ENCODE peak calls at places on chromosomes 5 and 9, in four cellular contexts. U, Q, A and H are unnamed samples.

GRCh38 chr5:32964246-32964645 is 253.1 kb downstream of the NPR3 start:
- DNase-seq in Q (no peak), A (no peak), U (no peak), H (no peak)

GRCh38 chr5:178247481-178248456 is 15.2 kb upstream of the PHYKPL start:
- DNase-seq in Q (no peak), U (no peak), A (no peak), H (no peak)

GRCh38 chr5:145936401-145937131 is at the start of gene SH3RF2:
- DNase-seq in A (peak; percentile 36), U (no peak), Q (peak; percentile 83), H (peak; percentile 7)

GRCh38 chr9:91089405-91090131 is 272.1 kb downstream of the AUH start:
- DNase-seq in Q (no peak), A (no peak), U (no peak), H (no peak)

GRCh38 chr9:75197521-75197920 is 109.2 kb downstream of the OSTF1 start:
- DNase-seq in U (no peak), A (no peak), Q (no peak), H (no peak)

GRCh38 chr9:13575558-13575957 is 296.1 kb upstream of the MPDZ start:
- DNase-seq in A (no peak), U (no peak), Q (no peak), H (no peak)

GRCh38 chr5:180315762-180316212 is 23.9 kb upstream of the MAPK9 start:
- DNase-seq in Q (peak; percentile 69), U (peak; percentile 77), A (no peak), H (peak; percentile 74)

GRCh38 chr5:55914971-55915370 is 63.8 kb downstream of the IL31RA start:
- DNase-seq in Q (no peak), A (no peak), U (no peak), H (no peak)

GRCh38 chr9:13445123-13445522 is 165.6 kb upstream of the MPDZ start:
- DNase-seq in U (no peak), A (no peak), Q (no peak), H (no peak)

GRCh38 chr5:102826629-102827028 is 71.5 kb downstream of the PAM start:
- DNase-seq in A (no peak), Q (no peak), U (no peak), H (no peak)

GRCh38 chr9:37678789-37679273 is 28.1 kb downstream of the FRMPD1 start:
- DNase-seq in A (no peak), Q (no peak), U (no peak), H (peak; percentile 45)

GRCh38 chr9:118318770-118319443 is 614.7 kb downstream of the TLR4 start:
- DNase-seq in Q (no peak), A (no peak), U (no peak), H (no peak)

GRCh38 chr5:115810776-115811175 is 5.7 kb downstream of the CDO1 start:
- DNase-seq in A (no peak), Q (no peak), U (no peak), H (no peak)

GRCh38 chr9:109117856-109118801 is 1.6 kb downstream of the TMEM245 start:
- DNase-seq in Q (no peak), A (no peak), U (peak; percentile 37), H (peak; percentile 56)

GRCh38 chr5:141330299-141331080 is at the start of gene PCDHGA1:
- DNase-seq in Q (no peak), A (no peak), U (peak; percentile 23), H (peak; percentile 78)

GRCh38 chr5:148849461-148849860 is 23.1 kb downstream of the ADRB2 start:
- DNase-seq in Q (no peak), A (no peak), U (peak; percentile 8), H (no peak)

GRCh38 chr5:142408536-142409252 is 83.9 kb upstream of the SPRY4 start:
- DNase-seq in Q (peak; percentile 38), A (no peak), U (no peak), H (no peak)